ENCODE peak calls at places on chromosome 6, in six cellular contexts. One of them, this sample, is unnamed.
A peak's percentile ranks its signal among the peaks of the same experiment; 100 is the strongest.

GRCh38 chr6:134577998-134578397 is 260.1 kb upstream of the SGK1 start:
- DNase-seq in K562: no peak
- DNase-seq in SK-N-SH: no peak
- DNase-seq in GM12878: no peak
- DNase-seq in H1: no peak
- DNase-seq in HepG2: no peak
- DNase-seq in this sample: no peak

GRCh38 chr6:22149081-22149480 is 147.8 kb downstream of the PRL start:
- DNase-seq in H1: no peak
- DNase-seq in GM12878: no peak
- DNase-seq in HepG2: no peak
- DNase-seq in SK-N-SH: peak; percentile 32
- DNase-seq in K562: no peak
- DNase-seq in this sample: no peak

GRCh38 chr6:161215876-161216615 is 57.8 kb downstream of the AGPAT4 start:
- DNase-seq in H1: no peak
- DNase-seq in HepG2: no peak
- DNase-seq in SK-N-SH: no peak
- DNase-seq in GM12878: no peak
- DNase-seq in K562: no peak
- DNase-seq in this sample: no peak

GRCh38 chr6:153162172-153162571 is 31.1 kb upstream of the RGS17 start:
- DNase-seq in GM12878: no peak
- DNase-seq in SK-N-SH: no peak
- DNase-seq in HepG2: no peak
- DNase-seq in K562: no peak
- DNase-seq in H1: no peak
- DNase-seq in this sample: no peak

GRCh38 chr6:13378669-13379590 is 50.6 kb upstream of the TBC1D7 start:
- DNase-seq in H1: no peak
- DNase-seq in K562: no peak
- DNase-seq in HepG2: no peak
- DNase-seq in SK-N-SH: no peak
- DNase-seq in GM12878: no peak
- DNase-seq in this sample: no peak

GRCh38 chr6:96851858-96852257 is 14.6 kb upstream of the GPR63 start:
- DNase-seq in HepG2: no peak
- DNase-seq in K562: no peak
- DNase-seq in H1: no peak
- DNase-seq in GM12878: no peak
- DNase-seq in SK-N-SH: no peak
- DNase-seq in this sample: no peak

GRCh38 chr6:109445382-109445781 is 4.9 kb downstream of the SMPD2 start:
- DNase-seq in SK-N-SH: no peak
- DNase-seq in H1: no peak
- DNase-seq in HepG2: no peak
- DNase-seq in K562: peak; percentile 47
- DNase-seq in GM12878: no peak
- DNase-seq in this sample: no peak

GRCh38 chr6:118581489-118581959 is 33.4 kb downstream of the PLN start:
- DNase-seq in HepG2: no peak
- DNase-seq in K562: peak; percentile 57
- DNase-seq in GM12878: no peak
- DNase-seq in SK-N-SH: no peak
- DNase-seq in H1: no peak
- DNase-seq in this sample: peak; percentile 57

GRCh38 chr6:44268095-44268628 is 2.1 kb upstream of the TMEM151B start:
- DNase-seq in K562: peak; percentile 78
- DNase-seq in HepG2: peak; percentile 60
- DNase-seq in H1: peak; percentile 89
- DNase-seq in GM12878: no peak
- DNase-seq in SK-N-SH: peak; percentile 75
- DNase-seq in this sample: no peak

GRCh38 chr6:57021086-57021720 is 25.3 kb upstream of the KIAA1586 start:
- DNase-seq in SK-N-SH: peak; percentile 57
- DNase-seq in HepG2: peak; percentile 46
- DNase-seq in GM12878: no peak
- DNase-seq in K562: peak; percentile 49
- DNase-seq in H1: no peak
- DNase-seq in this sample: no peak

GRCh38 chr6:156519940-156520339 is 257.2 kb upstream of the ARID1B start:
- DNase-seq in H1: no peak
- DNase-seq in SK-N-SH: no peak
- DNase-seq in GM12878: no peak
- DNase-seq in K562: no peak
- DNase-seq in HepG2: no peak
- DNase-seq in this sample: no peak

GRCh38 chr6:32885698-32886286 is 31.8 kb downstream of the PSMB9 start:
- DNase-seq in SK-N-SH: peak; percentile 50
- DNase-seq in K562: peak; percentile 78
- DNase-seq in HepG2: peak; percentile 77
- DNase-seq in GM12878: peak; percentile 23
- DNase-seq in H1: no peak
- DNase-seq in this sample: no peak

GRCh38 chr6:95091823-95092436 is 485.4 kb upstream of the MANEA start:
- DNase-seq in GM12878: no peak
- DNase-seq in HepG2: peak; percentile 41
- DNase-seq in K562: peak; percentile 28
- DNase-seq in H1: no peak
- DNase-seq in SK-N-SH: peak; percentile 21
- DNase-seq in this sample: no peak

GRCh38 chr6:30219244-30219643 is 6.0 kb upstream of the TRIM26 start:
- DNase-seq in H1: peak; percentile 59
- DNase-seq in SK-N-SH: peak; percentile 72
- DNase-seq in HepG2: peak; percentile 77
- DNase-seq in GM12878: peak; percentile 23
- DNase-seq in K562: peak; percentile 64
- DNase-seq in this sample: peak; percentile 74

GRCh38 chr6:134176283-134176975 is 124.0 kb upstream of the SLC2A12 start:
- DNase-seq in H1: peak; percentile 74
- DNase-seq in GM12878: no peak
- DNase-seq in K562: no peak
- DNase-seq in HepG2: no peak
- DNase-seq in SK-N-SH: peak; percentile 56
- DNase-seq in this sample: no peak

GRCh38 chr6:137432054-137432545 is 62.1 kb downstream of the OLIG3 start:
- DNase-seq in H1: no peak
- DNase-seq in HepG2: no peak
- DNase-seq in K562: no peak
- DNase-seq in GM12878: peak; percentile 16
- DNase-seq in SK-N-SH: no peak
- DNase-seq in this sample: no peak

GRCh38 chr6:111683749-111684267 is 78.1 kb upstream of the TRAF3IP2 start:
- DNase-seq in K562: no peak
- DNase-seq in H1: no peak
- DNase-seq in SK-N-SH: no peak
- DNase-seq in HepG2: no peak
- DNase-seq in GM12878: no peak
- DNase-seq in this sample: no peak

GRCh38 chr6:71892641-71893040 is 6.3 kb downstream of the RIMS1 start:
- DNase-seq in H1: no peak
- DNase-seq in SK-N-SH: no peak
- DNase-seq in K562: no peak
- DNase-seq in GM12878: no peak
- DNase-seq in HepG2: no peak
- DNase-seq in this sample: no peak

GRCh38 chr6:78910611-78911134 is 43.3 kb downstream of the IRAK1BP1 start:
- DNase-seq in SK-N-SH: peak; percentile 26
- DNase-seq in HepG2: no peak
- DNase-seq in GM12878: no peak
- DNase-seq in H1: peak; percentile 77
- DNase-seq in K562: peak; percentile 1
- DNase-seq in this sample: peak; percentile 25

GRCh38 chr6:144145546-144145945 is 4.8 kb upstream of the STX11 start:
- DNase-seq in HepG2: no peak
- DNase-seq in K562: no peak
- DNase-seq in GM12878: no peak
- DNase-seq in H1: no peak
- DNase-seq in SK-N-SH: no peak
- DNase-seq in this sample: no peak

GRCh38 chr6:109991307-109992101 is 13.4 kb downstream of the GPR6 start:
- DNase-seq in GM12878: no peak
- DNase-seq in K562: no peak
- DNase-seq in HepG2: no peak
- DNase-seq in SK-N-SH: no peak
- DNase-seq in H1: no peak
- DNase-seq in this sample: no peak

GRCh38 chr6:38450717-38451116 is 189.0 kb downstream of the BTBD9 start:
- DNase-seq in GM12878: no peak
- DNase-seq in SK-N-SH: no peak
- DNase-seq in K562: no peak
- DNase-seq in H1: no peak
- DNase-seq in HepG2: peak; percentile 18
- DNase-seq in this sample: no peak

GRCh38 chr6:129793447-129793846 is 67.7 kb downstream of the TMEM244 start:
- DNase-seq in H1: no peak
- DNase-seq in GM12878: no peak
- DNase-seq in SK-N-SH: no peak
- DNase-seq in HepG2: no peak
- DNase-seq in K562: no peak
- DNase-seq in this sample: peak; percentile 18

GRCh38 chr6:36700812-36701211 is 3.2 kb downstream of the RAB44 start:
- DNase-seq in HepG2: no peak
- DNase-seq in K562: no peak
- DNase-seq in H1: no peak
- DNase-seq in SK-N-SH: no peak
- DNase-seq in GM12878: no peak
- DNase-seq in this sample: peak; percentile 60

GRCh38 chr6:36702656-36703055 is 5.0 kb downstream of the RAB44 start:
- DNase-seq in H1: no peak
- DNase-seq in GM12878: no peak
- DNase-seq in HepG2: no peak
- DNase-seq in K562: no peak
- DNase-seq in SK-N-SH: no peak
- DNase-seq in this sample: no peak

GRCh38 chr6:36701401-36701991 is 3.9 kb downstream of the RAB44 start:
- DNase-seq in GM12878: no peak
- DNase-seq in HepG2: peak; percentile 52
- DNase-seq in SK-N-SH: no peak
- DNase-seq in K562: peak; percentile 37
- DNase-seq in H1: no peak
- DNase-seq in this sample: no peak

GRCh38 chr6:36703982-36704381 is 6.4 kb downstream of the RAB44 start:
- DNase-seq in K562: no peak
- DNase-seq in HepG2: no peak
- DNase-seq in H1: no peak
- DNase-seq in GM12878: no peak
- DNase-seq in SK-N-SH: no peak
- DNase-seq in this sample: no peak

GRCh38 chr6:36703081-36703606 is 5.5 kb downstream of the RAB44 start:
- DNase-seq in H1: no peak
- DNase-seq in K562: no peak
- DNase-seq in SK-N-SH: no peak
- DNase-seq in GM12878: no peak
- DNase-seq in HepG2: no peak
- DNase-seq in this sample: no peak
- TF ChIP-seq GABPA in H1: no peak
- TF ChIP-seq GABPA in K562: no peak
- TF ChIP-seq GABPA in SK-N-SH: no peak
- TF ChIP-seq GABPA in GM12878: no peak
- TF ChIP-seq GABPA in HepG2: no peak
- TF ChIP-seq GABPA in this sample: no peak

GRCh38 chr6:73421534-73421933 is 26.9 kb downstream of the DDX43 start:
- DNase-seq in K562: peak; percentile 64
- DNase-seq in GM12878: no peak
- DNase-seq in SK-N-SH: no peak
- DNase-seq in H1: no peak
- DNase-seq in HepG2: no peak
- DNase-seq in this sample: no peak
- TF ChIP-seq POLR2AphosphoS5 in K562: no peak
- TF ChIP-seq POLR2AphosphoS5 in GM12878: no peak
- TF ChIP-seq POLR2AphosphoS5 in SK-N-SH: no peak
- TF ChIP-seq POLR2AphosphoS5 in H1: no peak
- TF ChIP-seq POLR2AphosphoS5 in HepG2: no peak
- TF ChIP-seq POLR2AphosphoS5 in this sample: no peak

DNA sequence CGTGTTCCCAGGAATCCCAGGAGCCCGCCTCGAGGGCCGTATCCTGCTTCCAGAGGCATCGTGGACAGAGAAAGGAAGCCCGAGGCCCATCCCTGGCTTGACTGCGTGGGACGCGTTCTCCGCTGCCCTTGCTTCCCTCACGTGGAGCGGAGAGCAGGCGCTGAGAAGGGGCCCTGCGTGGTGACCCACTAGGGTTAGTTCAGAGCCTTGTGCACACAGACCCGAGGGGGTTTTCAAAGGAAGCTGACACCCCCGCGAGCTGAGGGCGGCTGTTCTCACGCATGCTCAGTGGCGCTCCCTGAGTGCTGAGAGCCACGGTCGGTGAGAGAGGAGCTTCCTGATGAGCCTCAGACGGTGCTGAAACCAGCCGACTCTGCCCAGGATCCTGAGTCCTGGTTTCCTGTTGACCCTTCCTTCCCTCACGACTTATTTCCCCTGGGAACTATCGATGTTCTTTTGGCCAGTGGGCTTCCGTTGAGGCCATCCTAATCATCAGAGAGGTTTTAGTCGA is 28.9 kb upstream of the CCR6 start:
- DNase-seq in K562: no peak
- DNase-seq in H1: no peak
- DNase-seq in GM12878: peak; percentile 90
- DNase-seq in HepG2: no peak
- DNase-seq in SK-N-SH: no peak
- DNase-seq in this sample: peak; percentile 51
- TF ChIP-seq GABPA in K562: no peak
- TF ChIP-seq GABPA in H1: no peak
- TF ChIP-seq GABPA in GM12878: no peak
- TF ChIP-seq GABPA in HepG2: no peak
- TF ChIP-seq GABPA in SK-N-SH: no peak
- TF ChIP-seq GABPA in this sample: peak; percentile 3

DNA sequence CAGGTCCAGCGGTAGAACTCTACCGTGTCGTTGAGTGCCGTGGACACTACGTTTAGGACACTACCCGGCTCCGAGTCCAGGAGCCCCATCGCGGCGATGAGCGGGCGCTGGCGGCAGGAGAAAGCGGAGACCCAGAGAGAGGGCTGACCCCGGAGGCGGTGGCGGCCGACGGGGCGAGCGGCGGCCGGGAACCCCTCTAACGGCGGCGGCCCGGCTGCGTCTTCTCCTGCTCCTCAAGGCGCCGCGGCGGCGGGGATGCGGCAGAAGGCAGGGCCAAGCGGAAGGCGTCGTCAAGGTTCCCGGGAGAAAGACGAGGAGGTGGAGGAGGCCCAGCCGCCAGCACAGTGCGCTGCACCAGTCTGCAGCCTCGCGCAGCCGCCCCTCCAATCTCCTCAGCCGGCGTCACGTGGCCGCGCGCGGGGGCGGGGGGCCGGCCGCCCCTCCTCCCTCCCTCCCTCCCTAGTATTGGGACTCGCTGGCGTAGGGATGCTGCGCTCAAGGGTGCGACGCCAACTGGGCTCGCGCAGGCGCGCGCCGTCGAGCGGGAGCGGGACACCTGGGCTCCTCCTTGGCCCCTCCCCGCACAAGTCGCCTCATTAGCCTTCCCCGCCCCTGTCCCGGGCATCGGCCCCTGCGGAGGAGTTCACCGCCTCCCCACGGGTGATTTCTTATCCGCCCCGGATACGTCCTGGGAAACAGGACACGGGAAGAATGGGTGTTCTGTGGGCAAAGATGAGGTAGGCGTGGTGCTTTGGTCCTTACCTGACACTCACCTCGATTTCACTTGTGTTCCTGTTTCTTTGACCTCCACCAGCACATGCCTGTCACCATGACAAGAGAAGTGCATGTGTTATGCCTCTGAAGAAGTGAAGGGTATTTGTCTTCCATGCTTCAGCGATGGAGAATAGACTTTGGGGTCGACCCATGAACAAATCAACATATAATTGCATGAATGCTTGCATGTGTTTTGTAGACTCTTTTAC is at the start of gene ELOVL4:
- DNase-seq in H1: peak; percentile 82
- DNase-seq in K562: no peak
- DNase-seq in HepG2: no peak
- DNase-seq in SK-N-SH: peak; percentile 95
- DNase-seq in GM12878: no peak
- DNase-seq in this sample: peak; percentile 11
- TF ChIP-seq POLR2AphosphoS5 in H1: peak; percentile 77
- TF ChIP-seq POLR2AphosphoS5 in K562: no peak
- TF ChIP-seq POLR2AphosphoS5 in HepG2: no peak
- TF ChIP-seq POLR2AphosphoS5 in SK-N-SH: peak; percentile 69
- TF ChIP-seq POLR2AphosphoS5 in GM12878: no peak
- TF ChIP-seq POLR2AphosphoS5 in this sample: no peak

This sample was measured in HL-60.